ENCODE peak calls at places on chromosomes 16 and 17, in nine cellular contexts. X is K562, H is GM12891, B is spleen, Z is H1, D is HCT116, R is stomach, V is GM12878, N is breast epithelium. K is an unnamed sample.
A peak's percentile ranks its signal among the peaks of the same experiment; 100 is the strongest.

GRCh38 chr16:77434365-77435239 is at the start of gene ADAMTS18:
- DNase-seq in R (no peak), X (no peak), D (no peak), Z (no peak), H (peak; percentile 13), V (no peak), B (no peak), N (no peak), K (no peak)

GRCh38 chr16:27547134-27547533 is 2.6 kb downstream of the GTF3C1 start:
- DNase-seq in Z (no peak), D (no peak), R (no peak), X (peak; percentile 65), V (no peak), B (peak; percentile 19), H (no peak), N (no peak), K (no peak)

GRCh38 chr17:35361027-35361426 is 12.4 kb downstream of the SLFN11 start:
- DNase-seq in D (no peak), Z (no peak), B (no peak), H (no peak), R (no peak), X (no peak), V (no peak), N (no peak), K (no peak)

GRCh38 chr17:19244796-19245195 is 7.6 kb downstream of the EPN2 start:
- DNase-seq in N (no peak), Z (no peak), D (no peak), X (no peak), V (no peak), H (no peak), R (no peak), B (peak; percentile 22), K (no peak)

GRCh38 chr17:6501359-6501758 is 55.0 kb downstream of the PITPNM3 start:
- DNase-seq in R (no peak), Z (no peak), D (no peak), B (no peak), X (no peak), N (no peak), H (no peak), V (no peak), K (no peak)

GRCh38 chr17:3845361-3845753 is 689 bp downstream of the NCBP3 start:
- DNase-seq in Z (no peak), D (no peak), N (no peak), V (no peak), B (no peak), H (peak; percentile 49), R (no peak), X (no peak), K (no peak)

GRCh38 chr17:33218657-33219298 is 74.3 kb downstream of the ASIC2 start:
- DNase-seq in N (no peak), H (no peak), B (no peak), X (no peak), Z (no peak), R (no peak), V (no peak), D (no peak), K (no peak)

GRCh38 chr16:48526958-48527331 is 83.0 kb downstream of the N4BP1 start:
- DNase-seq in H (no peak), D (no peak), Z (no peak), V (no peak), N (no peak), B (peak; percentile 55), R (no peak), X (no peak), K (no peak)

GRCh38 chr17:41392278-41392677 is 5.1 kb downstream of the KRT31 start:
- DNase-seq in Z (no peak), V (no peak), X (no peak), H (no peak), B (no peak), R (no peak), N (no peak), D (no peak), K (no peak)

GRCh38 chr16:56657555-56658430 is at the start of gene MT1F:
- DNase-seq in N (peak; percentile 95), H (no peak), Z (peak; percentile 64), R (peak; percentile 98), X (peak; percentile 85), B (peak; percentile 91), D (peak; percentile 83), V (no peak), K (no peak)

GRCh38 chr17:28100936-28101335 is 58.5 kb downstream of the NLK start:
- DNase-seq in N (no peak), R (no peak), B (no peak), H (no peak), D (no peak), X (no peak), Z (no peak), V (no peak), K (no peak)
- TF ChIP-seq POLR2A in N (no peak), R (no peak), B (no peak), H (no peak), D (no peak), X (no peak), Z (no peak), V (no peak), K (no peak)

GRCh38 chr17:40095944-40096791 is 4.2 kb downstream of the NR1D1 start:
- DNase-seq in B (peak; percentile 93), N (no peak), R (peak; percentile 57), X (no peak), H (peak; percentile 97), Z (no peak), V (peak; percentile 99), D (no peak), K (no peak)
- TF ChIP-seq POLR2AphosphoS5 in B (peak; percentile 78), N (peak; percentile 53), R (peak; percentile 66), X (no peak), H (no peak), Z (no peak), V (peak; percentile 75), D (no peak), K (peak; percentile 9)

DNA sequence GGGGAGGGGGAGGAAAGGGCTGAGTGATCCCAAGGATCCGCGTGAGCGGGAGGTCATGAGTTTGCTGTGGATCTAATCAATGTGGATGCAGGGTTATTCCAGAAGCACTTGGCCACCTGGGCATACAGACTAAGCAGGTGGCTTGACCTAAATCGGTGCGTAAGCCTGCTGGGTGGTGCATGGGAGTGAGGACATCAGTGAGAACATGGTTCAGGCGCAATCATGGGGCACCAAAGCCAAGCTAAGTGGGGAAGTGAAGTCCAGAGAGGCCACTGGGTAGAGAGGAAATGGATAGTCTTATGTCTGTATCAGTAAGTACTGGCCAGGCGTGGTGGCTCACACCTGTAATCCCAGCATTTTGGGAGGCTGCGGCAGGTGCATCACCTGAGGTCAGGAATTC is 18.9 kb upstream of the MFSD6L start:
- DNase-seq in H (no peak), Z (no peak), N (no peak), B (no peak), X (no peak), V (no peak), D (no peak), R (no peak), K (peak; percentile 61)
- TF ChIP-seq POLR2A in H (peak; percentile 48), Z (no peak), N (no peak), B (no peak), X (no peak), V (peak; percentile 47), D (no peak), R (no peak), K (no peak)

DNA sequence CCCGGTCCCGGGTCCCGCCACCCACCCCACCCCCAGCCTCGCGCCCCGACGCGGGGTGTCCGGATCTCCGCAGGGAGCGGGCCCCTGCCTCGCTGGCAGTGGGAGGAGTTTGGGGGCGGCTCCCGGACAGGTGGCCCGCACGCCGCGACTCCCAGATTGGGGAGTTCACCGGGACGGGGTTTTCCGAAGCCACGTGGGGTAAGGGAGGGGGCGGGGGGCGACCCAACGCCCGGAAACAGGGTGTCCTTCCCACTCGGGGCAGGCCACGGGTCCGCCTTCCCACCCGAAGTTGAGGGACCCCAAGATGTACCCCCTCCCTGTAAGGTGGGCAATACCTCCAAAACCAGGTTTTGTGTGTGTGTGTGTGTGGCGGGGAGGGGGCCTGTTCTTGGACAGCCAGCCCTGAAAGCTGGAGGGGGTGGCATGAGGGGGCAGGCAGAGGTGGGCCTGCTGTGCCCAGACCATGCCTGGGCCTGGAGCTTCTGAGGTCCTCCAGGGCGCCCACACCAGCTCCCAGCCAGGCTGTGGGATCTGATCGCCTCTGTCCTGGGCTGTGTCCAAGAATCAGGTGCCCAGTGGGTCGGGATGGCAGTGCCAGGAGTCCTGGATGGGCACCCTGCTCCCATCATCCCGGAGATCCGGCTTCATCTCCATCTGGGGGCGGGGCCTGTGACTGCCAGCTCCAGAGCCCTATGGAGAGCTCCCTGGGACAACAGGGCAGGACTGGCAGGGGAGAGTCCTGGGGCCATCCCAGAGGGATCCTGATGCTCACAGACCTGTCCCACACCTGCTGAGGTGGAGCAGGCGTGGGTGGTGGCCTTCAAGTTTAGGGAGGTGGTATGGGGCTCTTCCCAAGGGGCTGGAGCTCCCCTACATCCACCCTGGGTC is 769 bp downstream of the SYNGR2 start:
- DNase-seq in X (no peak), V (no peak), D (peak; percentile 64), B (peak; percentile 89), Z (no peak), H (no peak), R (peak; percentile 72), N (no peak), K (no peak)
- TF ChIP-seq POLR2AphosphoS5 in X (no peak), V (no peak), D (no peak), B (no peak), Z (no peak), H (no peak), R (no peak), N (no peak), K (no peak)

GRCh38 chr17:74530751-74531150 is 524 bp downstream of the CD300LB start:
- DNase-seq in R (no peak), X (no peak), D (no peak), Z (no peak), B (no peak), N (no peak), H (no peak), V (no peak), K (peak; percentile 58)

GRCh38 chr17:74528491-74529199 is 2.6 kb downstream of the CD300LB start:
- DNase-seq in D (no peak), X (no peak), B (peak; percentile 67), R (peak; percentile 26), N (peak; percentile 8), V (peak; percentile 76), Z (no peak), H (no peak), K (peak; percentile 70)

GRCh38 chr17:74529243-74529642 is 2.0 kb downstream of the CD300LB start:
- DNase-seq in D (no peak), R (peak; percentile 19), Z (no peak), X (no peak), N (peak; percentile 6), H (no peak), B (no peak), V (no peak), K (no peak)

GRCh38 chr17:74531231-74531761 is at the start of gene CD300LB:
- DNase-seq in R (peak; percentile 24), Z (no peak), N (peak; percentile 8), B (peak; percentile 79), H (no peak), V (no peak), X (no peak), D (no peak), K (no peak)

DNA sequence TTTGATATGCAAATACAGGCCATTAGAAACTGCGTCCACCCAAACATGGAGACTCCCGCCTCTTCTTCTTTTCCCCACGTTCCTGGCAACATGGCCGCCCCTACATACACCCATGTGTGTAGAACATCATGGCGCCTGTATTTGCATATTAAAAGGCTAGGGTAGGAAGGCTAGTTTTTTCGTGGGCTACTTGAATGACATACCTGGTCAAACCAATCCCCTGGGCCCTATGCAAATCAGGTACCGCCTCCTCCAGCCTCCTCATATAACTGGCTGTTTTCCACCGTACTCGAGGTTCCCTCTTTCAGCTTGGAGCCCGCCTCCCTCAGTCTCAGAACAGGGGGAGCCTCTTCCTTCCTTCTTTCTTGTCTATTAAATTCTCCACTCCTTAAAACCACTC is 840 bp upstream of the CD300LB start:
- DNase-seq in D (no peak), B (peak; percentile 87), N (peak; percentile 17), Z (peak; percentile 3), X (no peak), R (peak; percentile 35), V (no peak), H (no peak), K (peak; percentile 72)
- TF ChIP-seq POLR2A in D (no peak), B (no peak), N (no peak), Z (no peak), X (no peak), R (no peak), V (no peak), H (no peak), K (peak; percentile 14)